ENCODE peak calls at places on chromosomes 13 and 19, in nine cellular contexts. One of them, this sample, is unnamed.
A peak's percentile ranks its signal among the peaks of the same experiment; 100 is the strongest.

GRCh38 chr19:31262673-31263308 is 86.4 kb downstream of the TSHZ3 start:
- DNase-seq in mucosa of gallbladder: no peak
- DNase-seq in GM23338: no peak
- DNase-seq in anterior cingulate cortex: no peak
- DNase-seq in effector memory CD4-positive, alpha-beta T cell: no peak
- DNase-seq in brain microvascular endothelial cell: no peak
- DNase-seq in HS-27A: no peak
- DNase-seq in PC-3: no peak
- DNase-seq in left colon: no peak
- DNase-seq in this sample: no peak

GRCh38 chr19:38707512-38708114 is 36.7 kb downstream of the CAPN12 start:
- DNase-seq in mucosa of gallbladder: peak; percentile 85
- DNase-seq in GM23338: no peak
- DNase-seq in anterior cingulate cortex: no peak
- DNase-seq in effector memory CD4-positive, alpha-beta T cell: no peak
- DNase-seq in brain microvascular endothelial cell: peak; percentile 25
- DNase-seq in HS-27A: no peak
- DNase-seq in PC-3: peak; percentile 75
- DNase-seq in left colon: peak; percentile 61
- DNase-seq in this sample: no peak

GRCh38 chr19:52689804-52690394 is 44.9 kb downstream of the ZNF611 start:
- DNase-seq in mucosa of gallbladder: peak; percentile 34
- DNase-seq in GM23338: peak; percentile 50
- DNase-seq in anterior cingulate cortex: peak; percentile 29
- DNase-seq in effector memory CD4-positive, alpha-beta T cell: peak; percentile 5
- DNase-seq in brain microvascular endothelial cell: no peak
- DNase-seq in HS-27A: peak; percentile 12
- DNase-seq in PC-3: no peak
- DNase-seq in left colon: peak; percentile 53
- DNase-seq in this sample: no peak

GRCh38 chr13:99159331-99160061 is 41.2 kb upstream of the UBAC2 start:
- DNase-seq in mucosa of gallbladder: no peak
- DNase-seq in GM23338: no peak
- DNase-seq in anterior cingulate cortex: no peak
- DNase-seq in effector memory CD4-positive, alpha-beta T cell: no peak
- DNase-seq in brain microvascular endothelial cell: no peak
- DNase-seq in HS-27A: no peak
- DNase-seq in PC-3: no peak
- DNase-seq in left colon: no peak
- DNase-seq in this sample: no peak

GRCh38 chr13:43767351-43767901 is 19.3 kb downstream of the ENOX1 start:
- DNase-seq in mucosa of gallbladder: no peak
- DNase-seq in GM23338: no peak
- DNase-seq in anterior cingulate cortex: peak; percentile 16
- DNase-seq in effector memory CD4-positive, alpha-beta T cell: no peak
- DNase-seq in brain microvascular endothelial cell: no peak
- DNase-seq in HS-27A: no peak
- DNase-seq in PC-3: no peak
- DNase-seq in left colon: no peak
- DNase-seq in this sample: no peak

GRCh38 chr13:112990783-112991182 is 21.8 kb downstream of the MCF2L start:
- DNase-seq in mucosa of gallbladder: peak; percentile 44
- DNase-seq in GM23338: peak; percentile 67
- DNase-seq in anterior cingulate cortex: no peak
- DNase-seq in effector memory CD4-positive, alpha-beta T cell: no peak
- DNase-seq in brain microvascular endothelial cell: no peak
- DNase-seq in HS-27A: no peak
- DNase-seq in PC-3: no peak
- DNase-seq in left colon: peak; percentile 81
- DNase-seq in this sample: no peak

GRCh38 chr13:106357198-106357597 is 178.3 kb downstream of the EFNB2 start:
- DNase-seq in mucosa of gallbladder: no peak
- DNase-seq in GM23338: no peak
- DNase-seq in anterior cingulate cortex: no peak
- DNase-seq in effector memory CD4-positive, alpha-beta T cell: no peak
- DNase-seq in brain microvascular endothelial cell: no peak
- DNase-seq in HS-27A: no peak
- DNase-seq in PC-3: no peak
- DNase-seq in left colon: no peak
- DNase-seq in this sample: no peak

GRCh38 chr13:98440390-98441055 is 136.4 kb downstream of the STK24 start:
- DNase-seq in mucosa of gallbladder: no peak
- DNase-seq in GM23338: no peak
- DNase-seq in anterior cingulate cortex: no peak
- DNase-seq in effector memory CD4-positive, alpha-beta T cell: no peak
- DNase-seq in brain microvascular endothelial cell: no peak
- DNase-seq in HS-27A: no peak
- DNase-seq in PC-3: no peak
- DNase-seq in left colon: no peak
- DNase-seq in this sample: no peak

GRCh38 chr13:108494991-108495661 is 134.3 kb upstream of the MYO16 start:
- DNase-seq in mucosa of gallbladder: no peak
- DNase-seq in GM23338: peak; percentile 41
- DNase-seq in anterior cingulate cortex: no peak
- DNase-seq in effector memory CD4-positive, alpha-beta T cell: no peak
- DNase-seq in brain microvascular endothelial cell: peak; percentile 2
- DNase-seq in HS-27A: no peak
- DNase-seq in PC-3: no peak
- DNase-seq in left colon: no peak
- DNase-seq in this sample: no peak

GRCh38 chr19:1364070-1364719 is 19.5 kb upstream of the NDUFS7 start:
- DNase-seq in mucosa of gallbladder: no peak
- DNase-seq in GM23338: no peak
- DNase-seq in anterior cingulate cortex: no peak
- DNase-seq in effector memory CD4-positive, alpha-beta T cell: no peak
- DNase-seq in brain microvascular endothelial cell: no peak
- DNase-seq in HS-27A: no peak
- DNase-seq in PC-3: no peak
- DNase-seq in left colon: no peak
- DNase-seq in this sample: no peak

GRCh38 chr13:108437496-108437895 is 168.0 kb downstream of the TNFSF13B start:
- DNase-seq in mucosa of gallbladder: no peak
- DNase-seq in GM23338: no peak
- DNase-seq in anterior cingulate cortex: no peak
- DNase-seq in effector memory CD4-positive, alpha-beta T cell: no peak
- DNase-seq in brain microvascular endothelial cell: peak; percentile 70
- DNase-seq in HS-27A: no peak
- DNase-seq in PC-3: peak; percentile 5
- DNase-seq in left colon: no peak
- DNase-seq in this sample: peak; percentile 82

GRCh38 chr13:75319244-75319643 is 162.7 kb downstream of the TBC1D4 start:
- DNase-seq in mucosa of gallbladder: no peak
- DNase-seq in GM23338: no peak
- DNase-seq in anterior cingulate cortex: no peak
- DNase-seq in effector memory CD4-positive, alpha-beta T cell: no peak
- DNase-seq in brain microvascular endothelial cell: peak; percentile 31
- DNase-seq in HS-27A: no peak
- DNase-seq in PC-3: peak; percentile 57
- DNase-seq in left colon: no peak
- DNase-seq in this sample: no peak

GRCh38 chr19:6242677-6243076 is 37.1 kb downstream of the MLLT1 start:
- DNase-seq in mucosa of gallbladder: no peak
- DNase-seq in GM23338: no peak
- DNase-seq in anterior cingulate cortex: no peak
- DNase-seq in effector memory CD4-positive, alpha-beta T cell: no peak
- DNase-seq in brain microvascular endothelial cell: no peak
- DNase-seq in HS-27A: no peak
- DNase-seq in PC-3: no peak
- DNase-seq in left colon: no peak
- DNase-seq in this sample: no peak

GRCh38 chr19:15123900-15124299 is 16.7 kb downstream of the SYDE1 start:
- DNase-seq in mucosa of gallbladder: peak; percentile 60
- DNase-seq in GM23338: no peak
- DNase-seq in anterior cingulate cortex: peak; percentile 75
- DNase-seq in effector memory CD4-positive, alpha-beta T cell: no peak
- DNase-seq in brain microvascular endothelial cell: no peak
- DNase-seq in HS-27A: no peak
- DNase-seq in PC-3: no peak
- DNase-seq in left colon: peak; percentile 59
- DNase-seq in this sample: no peak

GRCh38 chr13:81326913-81327312 is 986.0 kb upstream of the SPRY2 start:
- DNase-seq in mucosa of gallbladder: no peak
- DNase-seq in GM23338: no peak
- DNase-seq in anterior cingulate cortex: no peak
- DNase-seq in effector memory CD4-positive, alpha-beta T cell: no peak
- DNase-seq in brain microvascular endothelial cell: no peak
- DNase-seq in HS-27A: no peak
- DNase-seq in PC-3: peak; percentile 37
- DNase-seq in left colon: no peak
- DNase-seq in this sample: no peak

GRCh38 chr19:16441661-16442071 is 30.1 kb downstream of the EPS15L1 start:
- DNase-seq in mucosa of gallbladder: no peak
- DNase-seq in GM23338: peak; percentile 80
- DNase-seq in anterior cingulate cortex: no peak
- DNase-seq in effector memory CD4-positive, alpha-beta T cell: no peak
- DNase-seq in brain microvascular endothelial cell: no peak
- DNase-seq in HS-27A: no peak
- DNase-seq in PC-3: peak; percentile 31
- DNase-seq in left colon: no peak
- DNase-seq in this sample: no peak

GRCh38 chr13:85586422-85586831 is 212.8 kb downstream of the SLITRK6 start:
- DNase-seq in mucosa of gallbladder: no peak
- DNase-seq in GM23338: no peak
- DNase-seq in anterior cingulate cortex: no peak
- DNase-seq in effector memory CD4-positive, alpha-beta T cell: no peak
- DNase-seq in brain microvascular endothelial cell: peak; percentile 14
- DNase-seq in HS-27A: no peak
- DNase-seq in PC-3: peak; percentile 97
- DNase-seq in left colon: no peak
- DNase-seq in this sample: no peak

GRCh38 chr19:1471514-1472107 is 7.4 kb downstream of the C19orf25 start:
- DNase-seq in mucosa of gallbladder: no peak
- DNase-seq in GM23338: no peak
- DNase-seq in anterior cingulate cortex: peak; percentile 50
- DNase-seq in effector memory CD4-positive, alpha-beta T cell: no peak
- DNase-seq in brain microvascular endothelial cell: no peak
- DNase-seq in HS-27A: no peak
- DNase-seq in PC-3: peak; percentile 31
- DNase-seq in left colon: no peak
- DNase-seq in this sample: no peak

GRCh38 chr13:43846496-43846895 is 33.0 kb downstream of the CCDC122 start:
- DNase-seq in mucosa of gallbladder: no peak
- DNase-seq in GM23338: no peak
- DNase-seq in anterior cingulate cortex: no peak
- DNase-seq in effector memory CD4-positive, alpha-beta T cell: no peak
- DNase-seq in brain microvascular endothelial cell: no peak
- DNase-seq in HS-27A: no peak
- DNase-seq in PC-3: no peak
- DNase-seq in left colon: no peak
- DNase-seq in this sample: no peak

GRCh38 chr19:34595683-34596082 is 81.3 kb downstream of the SCGB2B2 start:
- DNase-seq in mucosa of gallbladder: no peak
- DNase-seq in GM23338: no peak
- DNase-seq in anterior cingulate cortex: no peak
- DNase-seq in effector memory CD4-positive, alpha-beta T cell: no peak
- DNase-seq in brain microvascular endothelial cell: no peak
- DNase-seq in HS-27A: no peak
- DNase-seq in PC-3: no peak
- DNase-seq in left colon: no peak
- DNase-seq in this sample: no peak

GRCh38 chr13:29909975-29910674 is 59.7 kb upstream of the UBL3 start:
- DNase-seq in mucosa of gallbladder: no peak
- DNase-seq in GM23338: no peak
- DNase-seq in anterior cingulate cortex: no peak
- DNase-seq in effector memory CD4-positive, alpha-beta T cell: no peak
- DNase-seq in brain microvascular endothelial cell: peak; percentile 75
- DNase-seq in HS-27A: no peak
- DNase-seq in PC-3: peak; percentile 63
- DNase-seq in left colon: no peak
- DNase-seq in this sample: no peak

GRCh38 chr13:51728275-51728673 is 75.7 kb downstream of the DHRS12 start:
- DNase-seq in mucosa of gallbladder: no peak
- DNase-seq in GM23338: no peak
- DNase-seq in anterior cingulate cortex: no peak
- DNase-seq in effector memory CD4-positive, alpha-beta T cell: no peak
- DNase-seq in brain microvascular endothelial cell: no peak
- DNase-seq in HS-27A: no peak
- DNase-seq in PC-3: no peak
- DNase-seq in left colon: no peak
- DNase-seq in this sample: no peak

GRCh38 chr13:110637275-110637674 is 21.9 kb downstream of the NAXD start:
- DNase-seq in mucosa of gallbladder: no peak
- DNase-seq in GM23338: no peak
- DNase-seq in anterior cingulate cortex: no peak
- DNase-seq in effector memory CD4-positive, alpha-beta T cell: no peak
- DNase-seq in brain microvascular endothelial cell: no peak
- DNase-seq in HS-27A: no peak
- DNase-seq in PC-3: no peak
- DNase-seq in left colon: no peak
- DNase-seq in this sample: no peak

GRCh38 chr13:60441761-60442160 is 44.7 kb downstream of the TDRD3 start:
- DNase-seq in mucosa of gallbladder: no peak
- DNase-seq in GM23338: no peak
- DNase-seq in anterior cingulate cortex: no peak
- DNase-seq in effector memory CD4-positive, alpha-beta T cell: no peak
- DNase-seq in brain microvascular endothelial cell: no peak
- DNase-seq in HS-27A: no peak
- DNase-seq in PC-3: no peak
- DNase-seq in left colon: no peak
- DNase-seq in this sample: no peak

GRCh38 chr13:50244355-50244912 is 229.2 kb downstream of the KCNRG start:
- DNase-seq in mucosa of gallbladder: no peak
- DNase-seq in GM23338: no peak
- DNase-seq in anterior cingulate cortex: no peak
- DNase-seq in effector memory CD4-positive, alpha-beta T cell: no peak
- DNase-seq in brain microvascular endothelial cell: no peak
- DNase-seq in HS-27A: no peak
- DNase-seq in PC-3: no peak
- DNase-seq in left colon: no peak
- DNase-seq in this sample: no peak

GRCh38 chr13:103539265-103539664 is 473.0 kb upstream of the SLC10A2 start:
- DNase-seq in mucosa of gallbladder: no peak
- DNase-seq in GM23338: peak; percentile 26
- DNase-seq in anterior cingulate cortex: peak; percentile 1
- DNase-seq in effector memory CD4-positive, alpha-beta T cell: no peak
- DNase-seq in brain microvascular endothelial cell: no peak
- DNase-seq in HS-27A: no peak
- DNase-seq in PC-3: no peak
- DNase-seq in left colon: no peak
- DNase-seq in this sample: no peak

GRCh38 chr19:12783849-12784393 is 7.4 kb upstream of the JUNB start:
- DNase-seq in mucosa of gallbladder: peak; percentile 35
- DNase-seq in GM23338: no peak
- DNase-seq in anterior cingulate cortex: no peak
- DNase-seq in effector memory CD4-positive, alpha-beta T cell: no peak
- DNase-seq in brain microvascular endothelial cell: no peak
- DNase-seq in HS-27A: no peak
- DNase-seq in PC-3: peak; percentile 75
- DNase-seq in left colon: peak; percentile 64
- DNase-seq in this sample: no peak

GRCh38 chr19:5772416-5772815 is 12.1 kb downstream of the PRR22 start:
- DNase-seq in mucosa of gallbladder: no peak
- DNase-seq in GM23338: no peak
- DNase-seq in anterior cingulate cortex: no peak
- DNase-seq in effector memory CD4-positive, alpha-beta T cell: no peak
- DNase-seq in brain microvascular endothelial cell: no peak
- DNase-seq in HS-27A: no peak
- DNase-seq in PC-3: no peak
- DNase-seq in left colon: no peak
- DNase-seq in this sample: no peak

GRCh38 chr19:14440049-14440448 is 6.9 kb downstream of the PKN1 start:
- DNase-seq in mucosa of gallbladder: peak; percentile 61
- DNase-seq in GM23338: peak; percentile 35
- DNase-seq in anterior cingulate cortex: peak; percentile 17
- DNase-seq in effector memory CD4-positive, alpha-beta T cell: peak; percentile 54
- DNase-seq in brain microvascular endothelial cell: no peak
- DNase-seq in HS-27A: no peak
- DNase-seq in PC-3: no peak
- DNase-seq in left colon: peak; percentile 80
- DNase-seq in this sample: no peak

GRCh38 chr13:110308377-110309158 is 1.5 kb downstream of the COL4A2 start:
- DNase-seq in mucosa of gallbladder: no peak
- DNase-seq in GM23338: peak; percentile 85
- DNase-seq in anterior cingulate cortex: no peak
- DNase-seq in effector memory CD4-positive, alpha-beta T cell: no peak
- DNase-seq in brain microvascular endothelial cell: no peak
- DNase-seq in HS-27A: no peak
- DNase-seq in PC-3: peak; percentile 53
- DNase-seq in left colon: peak; percentile 55
- DNase-seq in this sample: no peak